ENCODE peak calls at places on chromosomes 1 and 21, in five cellular contexts. Z is Panc1, F is HCT116, H is GM12878, A is K562. E is an unnamed sample.

GRCh38 chr21:39094847-39095525 is 88.3 kb downstream of the PSMG1 start:
- ATAC-seq in Z (no peak), F (no peak), H (no peak), A (peak; percentile 78), E (no peak)

GRCh38 chr1:97337250-97338030 is 583.4 kb downstream of the DPYD start:
- ATAC-seq in Z (no peak), F (no peak), H (no peak), A (no peak), E (no peak)

GRCh38 chr1:114234408-114235119 is 80.9 kb upstream of the SYT6 start:
- ATAC-seq in Z (no peak), F (no peak), H (peak; percentile 85), A (no peak), E (no peak)

GRCh38 chr1:151416231-151416630 is 16.9 kb downstream of the PSMB4 start:
- ATAC-seq in Z (no peak), F (no peak), H (no peak), A (no peak), E (no peak)

GRCh38 chr1:199956005-199956404 is 71.5 kb upstream of the NR5A2 start:
- ATAC-seq in Z (no peak), F (peak; percentile 40), H (no peak), A (no peak), E (no peak)

GRCh38 chr21:41280115-41280919 is 36.3 kb upstream of the FAM3B start:
- ATAC-seq in Z (no peak), F (no peak), H (no peak), A (no peak), E (peak; percentile 67)

GRCh38 chr1:30903343-30904034 is 5.1 kb downstream of the SDC3 start:
- ATAC-seq in Z (no peak), F (no peak), H (no peak), A (peak; percentile 83), E (no peak)

GRCh38 chr1:196205882-196206281 is 402.4 kb downstream of the KCNT2 start:
- ATAC-seq in Z (no peak), F (no peak), H (no peak), A (no peak), E (no peak)

GRCh38 chr1:81921851-81922462 is 121.2 kb downstream of the ADGRL2 start:
- ATAC-seq in Z (no peak), F (no peak), H (no peak), A (no peak), E (no peak)

GRCh38 chr1:27858949-27859576 is 13.3 kb upstream of the THEMIS2 start:
- ATAC-seq in Z (no peak), F (no peak), H (no peak), A (no peak), E (no peak)

GRCh38 chr1:204495078-204495753 is 611 bp upstream of the PIK3C2B start:
- ATAC-seq in Z (no peak), F (peak; percentile 2), H (peak; percentile 54), A (no peak), E (no peak)

GRCh38 chr1:100718581-100718980 is 961 bp upstream of the VCAM1 start:
- ATAC-seq in Z (no peak), F (no peak), H (no peak), A (no peak), E (no peak)

DNA sequence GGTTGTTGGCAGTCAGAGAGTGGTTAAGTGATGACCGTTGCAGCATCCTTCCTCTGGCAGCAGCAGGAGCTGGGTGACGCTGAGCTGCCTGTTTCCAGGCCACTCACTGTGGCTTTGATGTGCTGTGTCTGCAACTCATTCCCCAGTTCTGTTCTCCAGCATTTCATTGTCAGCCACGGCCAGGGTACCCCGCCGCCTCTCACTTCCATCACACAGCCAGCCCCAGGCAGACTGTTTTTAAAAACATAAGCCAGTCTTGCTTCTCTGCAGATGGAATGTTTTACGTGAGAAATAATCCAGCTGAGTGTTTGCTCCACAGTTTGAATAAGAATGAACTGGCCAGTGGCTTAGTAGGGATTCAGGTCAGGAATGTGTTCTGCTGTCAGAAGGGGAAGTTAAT is 21.5 kb upstream of the ST6GALNAC3 start:
- ATAC-seq in Z (no peak), F (no peak), H (peak; percentile 44), A (no peak), E (no peak)
- TF ChIP-seq POLR2AphosphoS5 in Z (no peak), F (no peak), H (no peak), A (no peak), E (no peak)

DNA sequence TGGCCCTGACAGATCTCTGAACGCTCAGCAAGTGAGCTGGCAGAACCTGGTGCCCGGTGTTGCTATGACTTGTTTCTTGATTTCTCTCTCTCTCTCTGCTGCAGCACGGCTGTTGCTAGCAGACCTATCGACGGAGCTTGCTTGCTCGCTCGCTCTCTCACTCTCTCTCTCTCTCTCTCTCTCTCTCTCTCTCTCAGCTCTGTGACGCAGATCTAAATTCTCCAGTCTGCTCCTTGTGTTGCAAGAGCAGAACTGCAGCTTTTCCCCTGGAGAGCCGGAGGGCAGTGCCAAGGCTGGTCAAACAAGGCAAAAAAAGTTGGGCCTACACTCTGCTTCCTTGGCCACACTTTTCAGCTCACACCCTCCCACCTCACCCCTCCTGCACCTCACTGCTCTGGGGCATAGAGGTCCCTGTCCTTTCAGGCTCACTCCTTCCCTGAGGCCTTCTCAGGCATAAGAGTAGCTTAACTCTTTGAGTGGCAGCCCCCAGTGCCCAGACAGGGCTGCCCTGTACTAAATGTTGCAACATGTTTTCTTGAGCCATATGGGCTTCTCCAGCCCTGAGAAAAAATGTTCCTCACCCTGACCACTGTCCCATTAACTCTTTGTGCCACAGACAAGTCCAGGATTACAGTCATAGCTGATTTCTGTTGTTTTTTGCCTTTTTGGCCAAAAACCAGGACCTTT is 72.2 kb downstream of the CD46 start:
- ATAC-seq in Z (peak; percentile 85), F (peak; percentile 70), H (peak; percentile 39), A (no peak), E (peak; percentile 76)
- TF ChIP-seq POLR2AphosphoS5 in Z (peak; percentile 29), F (no peak), H (peak; percentile 95), A (no peak), E (peak; percentile 99)

DNA sequence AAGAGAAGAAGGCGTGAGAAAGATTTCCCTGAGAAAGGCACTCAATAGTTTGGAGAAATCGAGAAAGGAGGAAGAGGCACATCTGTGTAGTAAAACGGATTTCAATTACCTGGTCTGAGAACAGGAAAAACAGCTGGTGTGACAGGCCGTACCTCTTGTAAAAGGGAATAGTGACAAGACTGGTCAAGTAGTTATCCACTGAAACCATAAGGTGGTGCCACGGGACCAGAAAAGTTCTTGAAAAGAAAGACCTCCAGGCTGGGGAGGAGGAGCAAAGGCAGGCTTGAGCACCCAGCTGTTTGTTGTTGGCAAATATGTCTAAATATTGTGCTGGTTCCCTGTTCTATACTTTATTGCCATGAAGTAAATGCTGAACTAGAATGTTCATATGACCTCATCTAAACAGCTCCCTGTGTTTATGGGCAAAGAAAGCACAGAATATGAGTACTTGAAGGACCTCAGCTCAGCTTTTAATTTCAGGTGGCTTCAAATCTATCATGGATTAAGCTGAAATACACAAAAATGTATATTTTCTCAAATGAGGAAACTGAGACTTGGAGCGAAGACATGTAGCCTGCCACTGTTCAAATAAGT is 4.0 kb downstream of the HAO2 start:
- ATAC-seq in Z (peak; percentile 50), F (peak; percentile 79), H (peak; percentile 83), A (peak; percentile 75), E (no peak)
- TF ChIP-seq POLR2AphosphoS5 in Z (no peak), F (no peak), H (no peak), A (no peak), E (no peak)

GRCh38 chr21:15065381-15066230 is 806 bp upstream of the NRIP1 start:
- ATAC-seq in Z (peak; percentile 72), F (peak; percentile 51), H (peak; percentile 43), A (peak; percentile 57), E (peak; percentile 72)

GRCh38 chr21:15063821-15064575 is 802 bp downstream of the NRIP1 start:
- ATAC-seq in Z (peak; percentile 57), F (peak; percentile 8), H (peak; percentile 6), A (peak; percentile 9), E (peak; percentile 26)

GRCh38 chr21:15066231-15066577 is 1.4 kb upstream of the NRIP1 start:
- ATAC-seq in Z (no peak), F (no peak), H (no peak), A (no peak), E (no peak)

GRCh38 chr21:15063081-15063820 is 1.5 kb downstream of the NRIP1 start:
- ATAC-seq in Z (no peak), F (no peak), H (peak; percentile 1), A (peak; percentile 1), E (no peak)

DNA sequence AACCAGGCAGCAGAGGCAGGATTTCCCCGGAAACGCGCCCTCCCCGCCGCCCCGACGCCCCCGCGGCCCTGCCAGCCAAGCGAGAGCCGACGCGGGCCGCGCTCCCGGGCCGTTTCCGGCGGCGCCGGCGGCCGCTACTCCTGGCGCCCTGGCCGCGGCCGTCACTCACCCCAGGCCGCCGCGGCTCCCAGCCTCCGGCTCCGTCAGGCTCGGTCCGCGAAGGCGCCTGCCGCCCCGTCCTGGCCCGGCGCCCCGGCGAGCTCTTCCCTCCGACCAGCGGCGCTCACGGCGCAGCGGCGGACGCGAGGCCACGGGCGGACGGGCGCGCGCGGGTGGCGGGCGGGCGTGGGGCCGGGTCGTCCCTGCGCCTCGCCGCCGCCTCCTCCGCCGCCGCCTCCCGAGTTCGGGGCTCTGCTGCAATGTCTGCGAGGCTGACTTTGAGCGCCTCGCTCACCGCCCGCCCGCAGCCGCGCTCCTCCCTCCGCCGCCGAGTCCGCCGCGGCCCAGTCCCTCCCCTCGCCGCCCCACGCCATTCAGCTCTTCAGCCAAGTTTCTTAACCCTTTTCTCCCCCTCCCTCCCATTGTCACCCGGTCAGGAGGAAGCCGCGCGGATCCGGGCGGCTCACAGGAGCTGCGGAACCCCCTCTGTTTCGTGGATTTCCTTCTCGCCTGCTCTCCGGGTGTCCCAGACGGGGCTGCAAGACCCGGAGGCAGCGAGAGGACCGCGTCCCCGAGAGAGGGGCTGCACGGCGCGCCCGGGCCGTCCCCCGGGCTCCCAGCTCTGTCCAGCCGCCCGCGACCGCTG is at the start of gene NRIP1:
- ATAC-seq in Z (peak; percentile 92), F (peak; percentile 74), H (peak; percentile 84), A (peak; percentile 81), E (peak; percentile 95)
- TF ChIP-seq POLR2AphosphoS5 in Z (no peak), F (no peak), H (no peak), A (peak; percentile 62), E (peak; percentile 81)

GRCh38 chr1:207343675-207344074 is 22.2 kb downstream of the CD55 start:
- ATAC-seq in Z (no peak), F (no peak), H (no peak), A (no peak), E (no peak)
- TF ChIP-seq POLR2AphosphoS5 in Z (no peak), F (no peak), H (no peak), A (no peak), E (no peak)

GRCh38 chr1:116557323-116557878 is 13.4 kb downstream of the CD58 start:
- ATAC-seq in Z (no peak), F (no peak), H (no peak), A (peak; percentile 6), E (no peak)
- TF ChIP-seq POLR2AphosphoS5 in Z (no peak), F (no peak), H (peak; percentile 47), A (no peak), E (no peak)

DNA sequence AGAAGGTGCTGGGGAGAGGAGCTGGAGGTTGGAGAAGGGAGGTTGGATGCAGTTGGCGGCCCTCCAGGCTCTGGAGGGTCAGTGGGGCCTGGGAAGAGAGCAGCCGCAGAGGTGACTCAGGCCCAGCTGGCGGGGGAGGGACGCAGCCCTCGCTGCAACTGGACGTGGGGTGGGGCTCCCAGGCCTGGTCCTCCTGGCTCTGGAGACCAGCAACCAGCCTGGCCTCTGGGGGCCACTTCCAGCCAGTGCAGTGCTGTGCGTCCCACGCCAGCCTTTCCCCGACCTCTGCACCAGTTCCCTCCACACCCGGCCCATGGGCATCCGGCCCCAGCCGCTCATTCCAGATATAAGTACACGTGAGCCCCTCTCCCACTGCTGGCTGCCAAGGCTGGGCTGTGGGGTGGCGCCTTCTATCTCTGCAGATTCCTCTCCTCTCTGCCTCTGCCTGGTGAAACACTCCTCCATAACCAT is 38.0 kb upstream of the COL18A1 start:
- ATAC-seq in Z (peak; percentile 71), F (peak; percentile 31), H (no peak), A (peak; percentile 55), E (peak; percentile 4)
- TF ChIP-seq POLR2AphosphoS5 in Z (peak; percentile 48), F (no peak), H (no peak), A (no peak), E (no peak)